ENCODE peak calls at places on chromosomes 3 and 15, in ten cellular contexts. I is DMS153; N is H9; U is heart left ventricle; J is activated CD8-positive, alpha-beta memory T cell treated with anti-CD3 and anti-CD28 coated beads, Interleukin-2, amount 50 U/mL, for 4 hours; L is NAMALWA; G is neural crest cell; H is activated naive CD8-positive, alpha-beta T cell treated with anti-CD3 and anti-CD28 coated beads for 36 hours; A is stomach; Z is A549. F is an unnamed sample.

GRCh38 chr3:22585504-22585903 is 617.6 kb upstream of the UBE2E2 start:
- DNase-seq in I (no peak), N (no peak), U (no peak), J (no peak), L (no peak), G (no peak), H (no peak), A (no peak), Z (no peak), F (no peak)

GRCh38 chr15:49154359-49154758 is 1.0 kb downstream of the COPS2 start:
- DNase-seq in I (no peak), N (no peak), U (no peak), J (no peak), L (no peak), G (no peak), H (no peak), A (no peak), Z (no peak), F (no peak)

GRCh38 chr3:2860626-2861025 is 249.5 kb downstream of the IL5RA start:
- DNase-seq in I (no peak), N (no peak), U (no peak), J (no peak), L (no peak), G (no peak), H (no peak), A (no peak), Z (no peak), F (no peak)

GRCh38 chr15:26628879-26629529 is 143.9 kb downstream of the GABRB3 start:
- DNase-seq in I (no peak), N (peak; percentile 95), U (peak; percentile 71), J (no peak), L (no peak), G (no peak), H (peak; percentile 11), A (peak; percentile 56), Z (peak; percentile 97), F (peak; percentile 67)

GRCh38 chr3:126995254-126995770 is 12.4 kb downstream of the PLXNA1 start:
- DNase-seq in I (no peak), N (no peak), U (no peak), J (no peak), L (no peak), G (no peak), H (no peak), A (no peak), Z (no peak), F (no peak)

GRCh38 chr3:42377681-42378080 is 32.7 kb downstream of the LYZL4 start:
- DNase-seq in I (no peak), N (no peak), U (no peak), J (no peak), L (no peak), G (no peak), H (no peak), A (no peak), Z (no peak), F (no peak)

GRCh38 chr15:48385431-48385830 is 54.2 kb downstream of the DUT start:
- DNase-seq in I (no peak), N (no peak), U (no peak), J (no peak), L (no peak), G (no peak), H (no peak), A (no peak), Z (no peak), F (no peak)

GRCh38 chr3:57015350-57015729 is 45.1 kb upstream of the SPATA12 start:
- DNase-seq in I (no peak), N (no peak), U (no peak), J (no peak), L (no peak), G (no peak), H (no peak), A (no peak), Z (no peak), F (no peak)

GRCh38 chr15:81270781-81271491 is 53.0 kb downstream of the STARD5 start:
- DNase-seq in I (no peak), N (no peak), U (no peak), J (no peak), L (no peak), G (no peak), H (no peak), A (no peak), Z (no peak), F (no peak)

GRCh38 chr3:44960387-44961026 is 15.5 kb downstream of the ZDHHC3 start:
- DNase-seq in I (no peak), N (no peak), U (no peak), J (no peak), L (no peak), G (no peak), H (no peak), A (no peak), Z (no peak), F (no peak)

GRCh38 chr15:65066001-65066634 is 1.7 kb downstream of the RASL12 start:
- DNase-seq in I (no peak), N (no peak), U (no peak), J (no peak), L (no peak), G (no peak), H (no peak), A (no peak), Z (no peak), F (no peak)

GRCh38 chr15:39936187-39936586 is 2.3 kb downstream of the EIF2AK4 start:
- DNase-seq in I (no peak), N (no peak), U (no peak), J (no peak), L (no peak), G (no peak), H (no peak), A (no peak), Z (no peak), F (no peak)

GRCh38 chr3:39278616-39278935 is 1.3 kb downstream of the CX3CR1 start:
- DNase-seq in I (no peak), N (peak; percentile 4), U (no peak), J (no peak), L (no peak), G (no peak), H (no peak), A (no peak), Z (no peak), F (no peak)

GRCh38 chr15:44340410-44340809 is 51.9 kb downstream of the GOLM2 start:
- DNase-seq in I (no peak), N (no peak), U (no peak), J (no peak), L (no peak), G (no peak), H (no peak), A (no peak), Z (no peak), F (peak; percentile 9)

GRCh38 chr3:136075218-136075808 is 109.8 kb downstream of the PPP2R3A start:
- DNase-seq in I (peak; percentile 69), N (peak; percentile 43), U (peak; percentile 54), J (peak; percentile 75), L (peak; percentile 87), G (peak; percentile 74), H (peak; percentile 60), A (peak; percentile 70), Z (peak; percentile 70), F (peak; percentile 77)

GRCh38 chr3:193134895-193135294 is 106.1 kb upstream of the PLAAT1 start:
- DNase-seq in I (no peak), N (no peak), U (no peak), J (no peak), L (no peak), G (no peak), H (no peak), A (no peak), Z (no peak), F (peak; percentile 16)

GRCh38 chr3:167876603-167877325 is 141.2 kb downstream of the SERPINI1 start:
- DNase-seq in I (no peak), N (no peak), U (no peak), J (no peak), L (no peak), G (no peak), H (no peak), A (no peak), Z (no peak), F (no peak)

GRCh38 chr3:122668930-122669730 is 11.5 kb upstream of the PARP14 start:
- DNase-seq in I (no peak), N (no peak), U (no peak), J (no peak), L (no peak), G (no peak), H (peak; percentile 33), A (no peak), Z (peak; percentile 22), F (no peak)

GRCh38 chr3:147458995-147459704 is 50.0 kb downstream of the ZIC1 start:
- DNase-seq in I (no peak), N (no peak), U (no peak), J (no peak), L (no peak), G (no peak), H (no peak), A (no peak), Z (no peak), F (no peak)

GRCh38 chr3:12135029-12135634 is 23.6 kb downstream of the TIMP4 start:
- DNase-seq in I (no peak), N (peak; percentile 76), U (peak; percentile 86), J (peak; percentile 52), L (peak; percentile 70), G (peak; percentile 68), H (peak; percentile 62), A (peak; percentile 81), Z (peak; percentile 66), F (peak; percentile 65)

GRCh38 chr15:74175271-74176191 is 2.0 kb downstream of the ISLR start:
- DNase-seq in I (no peak), N (peak; percentile 28), U (peak; percentile 62), J (no peak), L (no peak), G (no peak), H (no peak), A (no peak), Z (no peak), F (no peak)

GRCh38 chr15:51349156-51349844 is 7.8 kb downstream of the GLDN start:
- DNase-seq in I (no peak), N (no peak), U (no peak), J (no peak), L (no peak), G (no peak), H (no peak), A (no peak), Z (no peak), F (no peak)